ENCODE peak calls at places on chromosomes 11 and 22, in four cellular contexts. I, W, G and S are unnamed samples.

GRCh38 chr11:12185106-12185690 is 74.8 kb downstream of the MICAL2 start:
- DNase-seq in G (no peak), I (no peak), W (no peak), S (no peak)

GRCh38 chr22:32515074-32515473 is 40.5 kb downstream of the FBXO7 start:
- DNase-seq in I (no peak), W (no peak), G (no peak), S (no peak)

GRCh38 chr11:113436672-113437252 is 38.4 kb downstream of the DRD2 start:
- DNase-seq in I (no peak), G (no peak), W (no peak), S (no peak)

GRCh38 chr11:79561496-79561895 is 120.7 kb upstream of the TENM4 start:
- DNase-seq in G (no peak), W (no peak), I (no peak), S (no peak)

GRCh38 chr11:2804189-2804588 is 81.4 kb downstream of the CDKN1C start:
- DNase-seq in I (no peak), G (no peak), W (no peak), S (peak)

GRCh38 chr11:128394436-128395089 is 192.8 kb downstream of the ETS1 start:
- DNase-seq in I (no peak), W (peak), G (no peak), S (no peak)

GRCh38 chr11:120130991-120131760 is 6.7 kb downstream of the TRIM29 start:
- DNase-seq in G (no peak), I (no peak), W (no peak), S (peak)

GRCh38 chr22:42277988-42278776 is 7.7 kb upstream of the TCF20 start:
- DNase-seq in W (no peak), G (no peak), I (no peak), S (no peak)

GRCh38 chr22:24067587-24068376 is 56.7 kb downstream of the CABIN1 start:
- DNase-seq in G (no peak), I (no peak), W (no peak), S (no peak)

GRCh38 chr11:72222907-72223614 is 1.5 kb upstream of the INPPL1 start:
- DNase-seq in I (peak), G (peak), W (peak), S (peak)

GRCh38 chr11:5815534-5815933 is 6.8 kb downstream of the OR52N2 start:
- DNase-seq in G (no peak), I (no peak), W (no peak), S (no peak)

GRCh38 chr22:38569181-38569971 is 607 bp downstream of the DMC1 start:
- DNase-seq in W (no peak), I (no peak), G (no peak), S (peak)

GRCh38 chr11:17393472-17393871 is 5.0 kb upstream of the KCNJ11 start:
- DNase-seq in W (no peak), I (no peak), G (no peak), S (no peak)

GRCh38 chr11:17813391-17814059 is 78.9 kb downstream of the KCNC1 start:
- DNase-seq in I (no peak), G (no peak), W (no peak), S (no peak)

GRCh38 chr11:112793416-112793815 is 167.8 kb upstream of the NCAM1 start:
- DNase-seq in W (no peak), I (no peak), G (no peak), S (no peak)

GRCh38 chr11:69861901-69862300 is 42.7 kb upstream of the FGF3 start:
- DNase-seq in I (no peak), G (no peak), W (no peak), S (no peak)

GRCh38 chr11:46912526-46913150 is 5.7 kb downstream of the LRP4 start:
- DNase-seq in W (no peak), I (no peak), G (no peak), S (no peak)

GRCh38 chr22:44658371-44658953 is 43.5 kb upstream of the PRR5 start:
- DNase-seq in W (peak), G (no peak), I (no peak), S (no peak)

GRCh38 chr11:64536396-64536935 is 54.6 kb upstream of the SLC22A12 start:
- DNase-seq in I (no peak), W (peak), G (no peak), S (no peak)

GRCh38 chr11:111305871-111306270 is 7.5 kb downstream of the POU2AF3 start:
- DNase-seq in W (no peak), I (no peak), G (no peak), S (no peak)

GRCh38 chr11:94183886-94184264 is 55.2 kb downstream of the PANX1 start:
- DNase-seq in G (no peak), W (peak), I (no peak), S (peak)

GRCh38 chr22:40432167-40432566 is 61.8 kb downstream of the SGSM3 start:
- DNase-seq in W (no peak), G (no peak), I (no peak), S (no peak)